ENCODE peak calls at places on chromosome 14, in nine cellular contexts. One of them, this sample, is unnamed.

GRCh38 chr14:100779691-100780080 is 46.2 kb upstream of the MEG3 start:
- DNase-seq in CD4-positive, CD25-positive, alpha-beta regulatory T cell: no peak
- DNase-seq in cardiac muscle cell: no peak
- DNase-seq in upper lobe of right lung: no peak
- DNase-seq in pancreas: no peak
- DNase-seq in esophagus squamous epithelium: no peak
- DNase-seq in tibial artery: no peak
- DNase-seq in SK-N-SH: no peak
- DNase-seq in upper lobe of left lung: no peak
- DNase-seq in this sample: no peak

GRCh38 chr14:65042731-65043372 is 56.2 kb downstream of the FNTB start:
- DNase-seq in CD4-positive, CD25-positive, alpha-beta regulatory T cell: no peak
- DNase-seq in cardiac muscle cell: no peak
- DNase-seq in upper lobe of right lung: no peak
- DNase-seq in pancreas: no peak
- DNase-seq in esophagus squamous epithelium: no peak
- DNase-seq in tibial artery: no peak
- DNase-seq in SK-N-SH: no peak
- DNase-seq in upper lobe of left lung: peak; percentile 48
- DNase-seq in this sample: no peak

GRCh38 chr14:91395998-91396660 is 21.5 kb downstream of the CCDC88C start:
- DNase-seq in CD4-positive, CD25-positive, alpha-beta regulatory T cell: no peak
- DNase-seq in cardiac muscle cell: no peak
- DNase-seq in upper lobe of right lung: no peak
- DNase-seq in pancreas: no peak
- DNase-seq in esophagus squamous epithelium: no peak
- DNase-seq in tibial artery: no peak
- DNase-seq in SK-N-SH: no peak
- DNase-seq in upper lobe of left lung: no peak
- DNase-seq in this sample: no peak

GRCh38 chr14:105185001-105185400 is 3.9 kb upstream of the NUDT14 start:
- DNase-seq in CD4-positive, CD25-positive, alpha-beta regulatory T cell: no peak
- DNase-seq in cardiac muscle cell: no peak
- DNase-seq in upper lobe of right lung: no peak
- DNase-seq in pancreas: no peak
- DNase-seq in esophagus squamous epithelium: no peak
- DNase-seq in tibial artery: no peak
- DNase-seq in SK-N-SH: no peak
- DNase-seq in upper lobe of left lung: no peak
- DNase-seq in this sample: no peak

GRCh38 chr14:64605926-64606685 is 56.3 kb downstream of the PPP1R36 start:
- DNase-seq in CD4-positive, CD25-positive, alpha-beta regulatory T cell: no peak
- DNase-seq in cardiac muscle cell: peak; percentile 55
- DNase-seq in upper lobe of right lung: no peak
- DNase-seq in pancreas: no peak
- DNase-seq in esophagus squamous epithelium: no peak
- DNase-seq in tibial artery: no peak
- DNase-seq in SK-N-SH: no peak
- DNase-seq in upper lobe of left lung: no peak
- DNase-seq in this sample: no peak

GRCh38 chr14:79117561-79117960 is 947.4 kb downstream of the NRXN3 start:
- DNase-seq in CD4-positive, CD25-positive, alpha-beta regulatory T cell: no peak
- DNase-seq in cardiac muscle cell: no peak
- DNase-seq in upper lobe of right lung: no peak
- DNase-seq in pancreas: no peak
- DNase-seq in esophagus squamous epithelium: no peak
- DNase-seq in tibial artery: no peak
- DNase-seq in SK-N-SH: no peak
- DNase-seq in upper lobe of left lung: no peak
- DNase-seq in this sample: no peak

GRCh38 chr14:58313699-58314098 is 15.3 kb downstream of the ARID4A start:
- DNase-seq in CD4-positive, CD25-positive, alpha-beta regulatory T cell: no peak
- DNase-seq in cardiac muscle cell: no peak
- DNase-seq in upper lobe of right lung: no peak
- DNase-seq in pancreas: no peak
- DNase-seq in esophagus squamous epithelium: no peak
- DNase-seq in tibial artery: no peak
- DNase-seq in SK-N-SH: no peak
- DNase-seq in upper lobe of left lung: no peak
- DNase-seq in this sample: no peak

GRCh38 chr14:28609228-28609828 is 157.3 kb upstream of the FOXG1 start:
- DNase-seq in CD4-positive, CD25-positive, alpha-beta regulatory T cell: peak; percentile 8
- DNase-seq in cardiac muscle cell: peak; percentile 84
- DNase-seq in upper lobe of right lung: no peak
- DNase-seq in pancreas: peak; percentile 72
- DNase-seq in esophagus squamous epithelium: no peak
- DNase-seq in tibial artery: no peak
- DNase-seq in SK-N-SH: peak; percentile 25
- DNase-seq in upper lobe of left lung: peak; percentile 32
- DNase-seq in this sample: peak; percentile 36

GRCh38 chr14:76877871-76878270 is 51.7 kb downstream of the LRRC74A start:
- DNase-seq in CD4-positive, CD25-positive, alpha-beta regulatory T cell: no peak
- DNase-seq in cardiac muscle cell: no peak
- DNase-seq in upper lobe of right lung: no peak
- DNase-seq in pancreas: no peak
- DNase-seq in esophagus squamous epithelium: no peak
- DNase-seq in tibial artery: no peak
- DNase-seq in SK-N-SH: no peak
- DNase-seq in upper lobe of left lung: no peak
- DNase-seq in this sample: no peak

GRCh38 chr14:67541448-67542387 is 8.6 kb downstream of the PLEKHH1 start:
- DNase-seq in CD4-positive, CD25-positive, alpha-beta regulatory T cell: peak; percentile 15
- DNase-seq in cardiac muscle cell: no peak
- DNase-seq in upper lobe of right lung: peak; percentile 23
- DNase-seq in pancreas: peak; percentile 73
- DNase-seq in esophagus squamous epithelium: no peak
- DNase-seq in tibial artery: no peak
- DNase-seq in SK-N-SH: no peak
- DNase-seq in upper lobe of left lung: no peak
- DNase-seq in this sample: no peak

GRCh38 chr14:67536087-67536486 is 3.0 kb downstream of the PLEKHH1 start:
- DNase-seq in CD4-positive, CD25-positive, alpha-beta regulatory T cell: no peak
- DNase-seq in cardiac muscle cell: no peak
- DNase-seq in upper lobe of right lung: no peak
- DNase-seq in pancreas: no peak
- DNase-seq in esophagus squamous epithelium: no peak
- DNase-seq in tibial artery: no peak
- DNase-seq in SK-N-SH: no peak
- DNase-seq in upper lobe of left lung: no peak
- DNase-seq in this sample: no peak

GRCh38 chr14:67537736-67538135 is 4.6 kb downstream of the PLEKHH1 start:
- DNase-seq in CD4-positive, CD25-positive, alpha-beta regulatory T cell: no peak
- DNase-seq in cardiac muscle cell: no peak
- DNase-seq in upper lobe of right lung: no peak
- DNase-seq in pancreas: no peak
- DNase-seq in esophagus squamous epithelium: no peak
- DNase-seq in tibial artery: no peak
- DNase-seq in SK-N-SH: no peak
- DNase-seq in upper lobe of left lung: no peak
- DNase-seq in this sample: no peak

GRCh38 chr14:67538501-67538900 is 5.4 kb downstream of the PLEKHH1 start:
- DNase-seq in CD4-positive, CD25-positive, alpha-beta regulatory T cell: no peak
- DNase-seq in cardiac muscle cell: no peak
- DNase-seq in upper lobe of right lung: no peak
- DNase-seq in pancreas: no peak
- DNase-seq in esophagus squamous epithelium: no peak
- DNase-seq in tibial artery: no peak
- DNase-seq in SK-N-SH: no peak
- DNase-seq in upper lobe of left lung: no peak
- DNase-seq in this sample: no peak

DNA sequence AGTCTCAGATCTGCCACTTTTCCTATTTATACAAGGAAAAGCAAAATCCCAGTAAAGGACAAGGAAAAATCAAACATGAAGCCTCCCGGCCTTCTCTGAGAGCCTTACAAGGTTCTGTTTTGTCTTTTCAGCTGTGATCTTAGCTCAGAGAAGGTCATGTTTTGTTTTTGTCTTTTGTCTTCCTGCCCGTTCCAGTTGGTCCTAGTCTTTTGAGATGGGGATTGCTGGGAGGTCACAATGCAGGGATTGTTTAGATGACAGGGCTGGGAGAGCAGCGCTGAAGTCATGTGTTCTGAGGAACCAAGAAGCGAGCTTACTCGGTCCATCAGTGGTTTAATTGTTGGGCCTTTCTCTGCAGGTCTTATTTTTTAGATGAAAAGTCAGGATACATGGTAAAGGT is 6.0 kb downstream of the PLEKHH1 start:
- DNase-seq in CD4-positive, CD25-positive, alpha-beta regulatory T cell: no peak
- DNase-seq in cardiac muscle cell: no peak
- DNase-seq in upper lobe of right lung: no peak
- DNase-seq in pancreas: no peak
- DNase-seq in esophagus squamous epithelium: no peak
- DNase-seq in tibial artery: no peak
- DNase-seq in SK-N-SH: no peak
- DNase-seq in upper lobe of left lung: no peak
- DNase-seq in this sample: no peak
- H3K4me1 ChIP-seq in CD4-positive, CD25-positive, alpha-beta regulatory T cell: no peaks in the 10 kb centered on the region
- H3K4me1 ChIP-seq in cardiac muscle cell: peaks cover 8% of the 10 kb centered on the region
- H3K4me1 ChIP-seq in upper lobe of right lung: no peaks in the 10 kb centered on the region
- H3K4me1 ChIP-seq in pancreas: peaks cover 8% of the 10 kb centered on the region
- H3K4me1 ChIP-seq in esophagus squamous epithelium: no peaks in the 10 kb centered on the region
- H3K4me1 ChIP-seq in tibial artery: no peaks in the 10 kb centered on the region
- H3K4me1 ChIP-seq in SK-N-SH: no peaks in the 10 kb centered on the region
- H3K4me1 ChIP-seq in upper lobe of left lung: peaks cover under 1% of the 10 kb centered on the region
- H3K4me1 ChIP-seq in this sample: no peaks in the 10 kb centered on the region

DNA sequence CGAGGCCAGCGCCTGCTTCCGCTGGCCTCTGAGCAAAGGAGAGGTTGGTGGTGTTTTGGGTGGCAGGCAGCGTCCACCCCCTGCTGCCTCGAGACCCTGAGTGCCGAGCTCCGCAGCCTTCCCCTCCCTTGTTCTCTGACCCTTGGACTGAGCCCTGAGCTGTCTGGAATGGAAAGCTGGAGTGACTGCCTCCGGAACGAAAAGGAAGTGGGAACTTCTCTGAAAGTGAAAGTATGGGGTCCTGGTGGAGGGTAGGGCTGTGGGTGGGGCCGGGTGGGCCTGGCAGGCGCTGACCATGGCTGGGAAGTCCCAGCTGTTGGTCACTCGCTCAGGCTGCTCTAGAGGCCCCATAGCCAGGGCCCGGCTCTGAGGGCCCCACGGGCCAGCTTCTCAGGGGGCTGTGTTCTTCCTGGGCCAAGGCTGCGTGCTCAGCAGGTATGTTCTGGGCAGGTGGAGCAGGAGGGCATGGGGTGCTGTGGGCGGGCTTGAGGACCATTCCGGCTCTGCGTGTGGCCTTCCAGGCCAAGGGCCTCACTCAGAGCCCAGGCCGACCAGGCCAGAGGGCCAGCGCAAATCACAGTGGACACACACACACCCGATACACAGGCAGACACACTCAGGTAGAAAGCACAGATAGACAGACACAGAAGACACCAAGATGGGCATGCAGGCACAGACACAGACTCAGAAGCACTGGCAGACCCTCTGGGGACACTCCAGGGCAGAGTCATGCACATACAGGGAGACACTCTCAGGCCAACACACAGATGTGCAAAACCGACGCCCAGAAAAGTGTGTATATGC is at the start of gene EXOC3L4:
- DNase-seq in CD4-positive, CD25-positive, alpha-beta regulatory T cell: no peak
- DNase-seq in cardiac muscle cell: no peak
- DNase-seq in upper lobe of right lung: no peak
- DNase-seq in pancreas: no peak
- DNase-seq in esophagus squamous epithelium: no peak
- DNase-seq in tibial artery: no peak
- DNase-seq in SK-N-SH: no peak
- DNase-seq in upper lobe of left lung: no peak
- DNase-seq in this sample: no peak
- H3K4me1 ChIP-seq in CD4-positive, CD25-positive, alpha-beta regulatory T cell: peaks cover 9% of the 10 kb centered on the region
- H3K4me1 ChIP-seq in cardiac muscle cell: peaks cover 8% of the 10 kb centered on the region
- H3K4me1 ChIP-seq in upper lobe of right lung: peaks cover 8% of the 10 kb centered on the region
- H3K4me1 ChIP-seq in pancreas: peaks cover 10% of the 10 kb centered on the region
- H3K4me1 ChIP-seq in esophagus squamous epithelium: peaks cover 15% of the 10 kb centered on the region
- H3K4me1 ChIP-seq in tibial artery: peaks cover 15% of the 10 kb centered on the region
- H3K4me1 ChIP-seq in SK-N-SH: peaks cover 4% of the 10 kb centered on the region
- H3K4me1 ChIP-seq in upper lobe of left lung: peaks cover 29% of the 10 kb centered on the region
- H3K4me1 ChIP-seq in this sample: no peaks in the 10 kb centered on the region

GRCh38 chr14:102363182-102363952 is 626 bp downstream of the TECPR2 start:
- DNase-seq in CD4-positive, CD25-positive, alpha-beta regulatory T cell: peak; percentile 55
- DNase-seq in cardiac muscle cell: peak; percentile 34
- DNase-seq in upper lobe of right lung: no peak
- DNase-seq in pancreas: no peak
- DNase-seq in esophagus squamous epithelium: no peak
- DNase-seq in tibial artery: no peak
- DNase-seq in SK-N-SH: no peak
- DNase-seq in upper lobe of left lung: peak; percentile 39
- DNase-seq in this sample: peak; percentile 29

GRCh38 chr14:102362084-102362483 is 606 bp downstream of the CINP start:
- DNase-seq in CD4-positive, CD25-positive, alpha-beta regulatory T cell: peak; percentile 51
- DNase-seq in cardiac muscle cell: no peak
- DNase-seq in upper lobe of right lung: no peak
- DNase-seq in pancreas: no peak
- DNase-seq in esophagus squamous epithelium: no peak
- DNase-seq in tibial artery: no peak
- DNase-seq in SK-N-SH: peak; percentile 30
- DNase-seq in upper lobe of left lung: no peak
- DNase-seq in this sample: peak; percentile 4

GRCh38 chr14:102360388-102360787 is 2.3 kb downstream of the CINP start:
- DNase-seq in CD4-positive, CD25-positive, alpha-beta regulatory T cell: no peak
- DNase-seq in cardiac muscle cell: no peak
- DNase-seq in upper lobe of right lung: no peak
- DNase-seq in pancreas: no peak
- DNase-seq in esophagus squamous epithelium: no peak
- DNase-seq in tibial artery: no peak
- DNase-seq in SK-N-SH: no peak
- DNase-seq in upper lobe of left lung: no peak
- DNase-seq in this sample: no peak

DNA sequence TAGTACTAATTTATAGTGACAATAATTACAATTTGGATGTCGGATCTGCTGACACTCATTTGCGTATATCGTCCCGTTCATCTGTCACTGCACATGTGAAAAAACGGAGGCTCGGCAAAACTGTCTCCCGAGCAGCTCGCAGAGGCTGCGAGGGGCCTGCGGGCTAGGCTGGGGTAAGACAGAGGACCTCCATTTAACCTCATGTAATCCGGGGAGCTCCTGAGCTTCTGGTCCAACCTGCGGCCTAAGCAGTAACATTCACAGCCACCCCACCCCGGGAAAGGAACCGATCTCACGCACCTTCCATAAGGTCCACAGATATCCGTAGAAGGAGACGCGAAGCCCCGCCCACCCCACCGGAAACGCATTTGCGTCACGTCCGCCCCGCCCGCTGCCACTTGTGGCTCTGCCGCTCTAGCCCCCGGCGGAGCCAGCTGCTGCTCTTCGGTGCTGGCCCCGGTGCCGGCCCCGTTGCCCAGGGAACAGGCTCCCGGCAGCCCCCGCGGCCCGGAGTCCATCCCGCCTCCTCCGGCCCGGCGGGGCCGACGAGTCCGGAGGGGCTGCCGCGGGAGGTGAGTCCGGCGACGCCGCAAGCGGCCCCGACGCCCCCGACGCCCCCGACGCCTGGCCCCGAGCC is at the start of the genes CINP and TECPR2:
- DNase-seq in CD4-positive, CD25-positive, alpha-beta regulatory T cell: peak; percentile 96
- DNase-seq in cardiac muscle cell: peak; percentile 97
- DNase-seq in upper lobe of right lung: peak; percentile 99
- DNase-seq in pancreas: peak; percentile 99
- DNase-seq in esophagus squamous epithelium: peak; percentile 82
- DNase-seq in tibial artery: peak; percentile 99
- DNase-seq in SK-N-SH: peak; percentile 98
- DNase-seq in upper lobe of left lung: peak; percentile 99
- DNase-seq in this sample: peak; percentile 95
- H3K4me1 ChIP-seq in CD4-positive, CD25-positive, alpha-beta regulatory T cell: peaks cover 22% of the 10 kb centered on the region
- H3K4me1 ChIP-seq in cardiac muscle cell: peaks cover 5% of the 10 kb centered on the region
- H3K4me1 ChIP-seq in upper lobe of right lung: peaks cover 25% of the 10 kb centered on the region
- H3K4me1 ChIP-seq in pancreas: peaks cover 7% of the 10 kb centered on the region
- H3K4me1 ChIP-seq in esophagus squamous epithelium: peaks cover 15% of the 10 kb centered on the region
- H3K4me1 ChIP-seq in tibial artery: peaks cover 27% of the 10 kb centered on the region
- H3K4me1 ChIP-seq in SK-N-SH: peaks cover 14% of the 10 kb centered on the region
- H3K4me1 ChIP-seq in upper lobe of left lung: peaks cover 20% of the 10 kb centered on the region
- H3K4me1 ChIP-seq in this sample: peaks cover 21% of the 10 kb centered on the region

GRCh38 chr14:34713122-34713680 is 1.2 kb downstream of the CFL2 start:
- DNase-seq in CD4-positive, CD25-positive, alpha-beta regulatory T cell: no peak
- DNase-seq in cardiac muscle cell: no peak
- DNase-seq in upper lobe of right lung: no peak
- DNase-seq in pancreas: no peak
- DNase-seq in esophagus squamous epithelium: no peak
- DNase-seq in tibial artery: no peak
- DNase-seq in SK-N-SH: no peak
- DNase-seq in upper lobe of left lung: no peak
- DNase-seq in this sample: no peak
- H3K4me1 ChIP-seq in CD4-positive, CD25-positive, alpha-beta regulatory T cell: peaks cover 11% of the 10 kb centered on the region
- H3K4me1 ChIP-seq in cardiac muscle cell: peaks cover 36% of the 10 kb centered on the region
- H3K4me1 ChIP-seq in upper lobe of right lung: peaks cover 13% of the 10 kb centered on the region
- H3K4me1 ChIP-seq in pancreas: peaks cover 18% of the 10 kb centered on the region
- H3K4me1 ChIP-seq in esophagus squamous epithelium: no peaks in the 10 kb centered on the region
- H3K4me1 ChIP-seq in tibial artery: peaks cover 16% of the 10 kb centered on the region
- H3K4me1 ChIP-seq in SK-N-SH: peaks cover 27% of the 10 kb centered on the region
- H3K4me1 ChIP-seq in upper lobe of left lung: peaks cover 27% of the 10 kb centered on the region
- H3K4me1 ChIP-seq in this sample: peaks cover 57% of the 10 kb centered on the region